ENCODE peak calls at places on chromosomes 6 and 20, in seven cellular contexts. G is left ventricle myocardium inferior, H is upper lobe of left lung, E is body of pancreas, B is psoas muscle, S is foreskin fibroblast, F is adrenal gland. Q is an unnamed sample.

GRCh38 chr20:62030834-62031434 is 34.7 kb downstream of the TAF4 start:
- DNase-seq in G (no peak), H (peak), E (no peak), B (no peak), S (no peak), F (no peak), Q (no peak)

GRCh38 chr6:100175814-100176275 is 181.8 kb upstream of the MCHR2 start:
- DNase-seq in G (no peak), H (no peak), E (peak), B (no peak), S (peak), F (no peak), Q (no peak)

GRCh38 chr20:62977613-62978558 is 25.4 kb downstream of the SLC17A9 start:
- DNase-seq in G (no peak), H (no peak), E (no peak), B (no peak), S (no peak), F (no peak), Q (peak)

GRCh38 chr6:19860235-19860877 is 23.2 kb downstream of the ID4 start:
- DNase-seq in G (no peak), H (no peak), E (peak), B (no peak), S (no peak), F (no peak), Q (no peak)

GRCh38 chr6:90322976-90323474 is 26.4 kb upstream of the BACH2 start:
- DNase-seq in G (no peak), H (no peak), E (no peak), B (no peak), S (no peak), F (no peak), Q (no peak)

GRCh38 chr6:24996145-24996836 is 60.5 kb upstream of the RIPOR2 start:
- DNase-seq in G (no peak), H (no peak), E (no peak), B (no peak), S (no peak), F (no peak), Q (no peak)

GRCh38 chr6:44855562-44856494 is 468.3 kb downstream of the CDC5L start:
- DNase-seq in G (no peak), H (no peak), E (no peak), B (no peak), S (peak), F (no peak), Q (no peak)

GRCh38 chr6:111812080-111813038 is 60.9 kb downstream of the FYN start:
- DNase-seq in G (no peak), H (no peak), E (no peak), B (no peak), S (no peak), F (no peak), Q (no peak)

GRCh38 chr6:52020961-52021570 is 66.3 kb downstream of the PKHD1 start:
- DNase-seq in G (no peak), H (no peak), E (no peak), B (no peak), S (peak), F (no peak), Q (no peak)

GRCh38 chr6:33297956-33298772 is 578 bp downstream of the RGL2 start:
- DNase-seq in G (no peak), H (peak), E (peak), B (peak), S (peak), F (peak), Q (peak)

GRCh38 chr20:34526466-34526865 is 10.2 kb downstream of the DYNLRB1 start:
- DNase-seq in G (no peak), H (no peak), E (no peak), B (no peak), S (no peak), F (peak), Q (no peak)

GRCh38 chr6:27668442-27669275 is 195.8 kb upstream of the ZNF184 start:
- DNase-seq in G (no peak), H (no peak), E (peak), B (no peak), S (peak), F (no peak), Q (no peak)

GRCh38 chr6:130070306-130070705 is 51.9 kb downstream of the L3MBTL3 start:
- DNase-seq in G (no peak), H (no peak), E (no peak), B (no peak), S (no peak), F (no peak), Q (no peak)

GRCh38 chr20:23365390-23366165 is 3.6 kb downstream of the GZF1 start:
- DNase-seq in G (no peak), H (peak), E (no peak), B (no peak), S (no peak), F (no peak), Q (no peak)

GRCh38 chr20:24685736-24686135 is 216.3 kb downstream of the SYNDIG1 start:
- DNase-seq in G (no peak), H (no peak), E (no peak), B (no peak), S (no peak), F (peak), Q (no peak)

GRCh38 chr6:9540126-9540525 is 874.7 kb downstream of the TFAP2A start:
- DNase-seq in G (no peak), H (no peak), E (no peak), B (no peak), S (no peak), F (no peak), Q (no peak)

GRCh38 chr6:16493112-16493511 is 254.7 kb downstream of the GMPR start:
- DNase-seq in G (no peak), H (no peak), E (no peak), B (no peak), S (no peak), F (no peak), Q (no peak)

GRCh38 chr6:127446356-127446755 is 12.8 kb downstream of the KIAA0408 start:
- DNase-seq in G (no peak), H (no peak), E (no peak), B (no peak), S (peak), F (no peak), Q (no peak)

GRCh38 chr6:8131265-8131897 is 29.0 kb upstream of the EEF1E1 start:
- DNase-seq in G (no peak), H (no peak), E (peak), B (no peak), S (peak), F (peak), Q (no peak)

GRCh38 chr6:108446629-108447150 is 114.0 kb upstream of the FOXO3 start:
- DNase-seq in G (no peak), H (no peak), E (no peak), B (no peak), S (no peak), F (no peak), Q (no peak)

GRCh38 chr6:111865049-111865585 is 8.1 kb downstream of the FYN start:
- DNase-seq in G (no peak), H (no peak), E (no peak), B (no peak), S (no peak), F (no peak), Q (no peak)

GRCh38 chr6:83169096-83169495 is 24.0 kb downstream of the PGM3 start:
- DNase-seq in G (no peak), H (no peak), E (no peak), B (no peak), S (no peak), F (no peak), Q (no peak)

GRCh38 chr6:83221886-83222479 is 28.8 kb downstream of the RWDD2A start:
- DNase-seq in G (no peak), H (no peak), E (no peak), B (no peak), S (no peak), F (no peak), Q (no peak)

GRCh38 chr20:58783515-58783914 is 67.2 kb downstream of the GNAS-AS1 start:
- DNase-seq in G (no peak), H (no peak), E (no peak), B (no peak), S (no peak), F (no peak), Q (no peak)

GRCh38 chr6:52352239-52353008 is 9.5 kb upstream of the PAQR8 start:
- DNase-seq in G (no peak), H (no peak), E (no peak), B (no peak), S (peak), F (peak), Q (no peak)

GRCh38 chr6:127917766-127918165 is 16.9 kb upstream of the THEMIS start:
- DNase-seq in G (no peak), H (no peak), E (no peak), B (no peak), S (no peak), F (no peak), Q (no peak)

GRCh38 chr6:135519343-135519742 is 21.8 kb upstream of the AHI1 start:
- DNase-seq in G (no peak), H (no peak), E (no peak), B (no peak), S (no peak), F (no peak), Q (no peak)

GRCh38 chr6:136669299-136669699 is 119.1 kb upstream of the MAP7 start:
- DNase-seq in G (no peak), H (no peak), E (no peak), B (no peak), S (peak), F (peak), Q (no peak)

GRCh38 chr20:49344975-49345374 is 67.1 kb upstream of the ZNFX1 start:
- DNase-seq in G (peak), H (no peak), E (peak), B (peak), S (peak), F (peak), Q (no peak)

GRCh38 chr20:63577317-63577894 is 3.4 kb upstream of the HELZ2 start:
- DNase-seq in G (peak), H (peak), E (peak), B (no peak), S (no peak), F (no peak), Q (no peak)

GRCh38 chr6:139640453-139640852 is 266.0 kb upstream of the CITED2 start:
- DNase-seq in G (no peak), H (no peak), E (no peak), B (no peak), S (no peak), F (no peak), Q (no peak)

GRCh38 chr6:111585241-111585968 is 20.3 kb downstream of the TRAF3IP2 start:
- DNase-seq in G (no peak), H (no peak), E (no peak), B (no peak), S (peak), F (no peak), Q (no peak)

GRCh38 chr6:17059022-17059421 is 42.8 kb upstream of the STMND1 start:
- DNase-seq in G (no peak), H (peak), E (no peak), B (no peak), S (no peak), F (no peak), Q (no peak)

GRCh38 chr6:39907871-39908575 is 26.2 kb downstream of the MOCS1 start:
- DNase-seq in G (no peak), H (no peak), E (no peak), B (no peak), S (no peak), F (no peak), Q (no peak)

GRCh38 chr20:20102859-20103258 is 50.5 kb downstream of the CFAP61 start:
- DNase-seq in G (no peak), H (no peak), E (no peak), B (no peak), S (no peak), F (no peak), Q (no peak)

GRCh38 chr6:111477481-111477938 is 5.5 kb downstream of the REV3L start:
- DNase-seq in G (no peak), H (no peak), E (no peak), B (no peak), S (no peak), F (no peak), Q (no peak)

DNA sequence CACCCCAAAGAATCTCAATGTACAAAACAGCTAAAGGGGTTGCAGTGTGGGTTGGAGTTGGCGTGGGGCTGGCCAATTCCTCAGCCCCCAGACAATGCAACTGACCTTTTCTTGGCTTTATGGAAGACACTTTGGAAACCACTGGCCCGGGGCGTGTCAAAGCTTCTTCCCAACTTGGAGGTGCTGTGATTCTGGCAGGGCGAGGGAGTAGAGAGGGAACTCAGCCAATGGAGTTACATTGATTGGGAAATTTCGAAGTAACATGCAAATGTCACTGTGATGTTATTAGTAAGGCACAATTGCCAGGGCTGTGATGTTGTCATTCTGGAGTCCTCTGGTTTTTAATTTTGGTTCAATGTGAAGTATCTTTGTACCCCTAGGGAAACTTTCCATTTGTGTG is 41.5 kb upstream of the EPB41L1 start:
- DNase-seq in G (no peak), H (no peak), E (no peak), B (no peak), S (no peak), F (no peak), Q (no peak)
- TF ChIP-seq CTCF in G (no peak), H (no peak), E (no peak), B (no peak), S (no peak), F (no peak), Q (no peak)

GRCh38 chr20:4192378-4193048 is 177.2 kb upstream of the RNF24 start:
- DNase-seq in G (no peak), H (no peak), E (no peak), B (no peak), S (peak), F (no peak), Q (no peak)

GRCh38 chr20:4193053-4193452 is 177.7 kb upstream of the RNF24 start:
- DNase-seq in G (no peak), H (no peak), E (no peak), B (no peak), S (no peak), F (no peak), Q (no peak)

GRCh38 chr20:4190792-4191519 is 175.6 kb upstream of the RNF24 start:
- DNase-seq in G (no peak), H (no peak), E (no peak), B (no peak), S (no peak), F (no peak), Q (no peak)

DNA sequence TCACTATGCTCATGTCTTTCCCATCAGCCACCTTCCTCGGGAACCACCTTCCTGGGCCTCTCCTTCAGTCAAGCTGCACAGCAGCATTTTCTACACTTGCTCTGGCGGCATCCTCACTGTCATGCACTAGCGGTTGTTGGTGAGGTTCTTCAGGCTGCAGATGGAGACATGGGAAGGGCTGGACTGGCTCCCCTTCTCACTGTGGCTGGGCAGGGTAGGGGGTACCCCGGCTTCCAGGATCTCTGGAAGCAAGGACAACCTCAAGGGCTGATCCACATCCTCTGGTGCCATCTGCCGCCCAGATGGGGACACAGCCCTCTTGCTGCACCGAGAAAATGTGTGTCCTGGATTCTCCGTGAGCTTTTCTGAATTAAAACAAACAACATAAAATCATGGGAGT is 180.1 kb upstream of the RNF24 start:
- DNase-seq in G (no peak), H (no peak), E (no peak), B (no peak), S (peak), F (no peak), Q (no peak)
- TF ChIP-seq CTCF in G (peak), H (no peak), E (peak), B (peak), S (peak), F (peak), Q (no peak)

DNA sequence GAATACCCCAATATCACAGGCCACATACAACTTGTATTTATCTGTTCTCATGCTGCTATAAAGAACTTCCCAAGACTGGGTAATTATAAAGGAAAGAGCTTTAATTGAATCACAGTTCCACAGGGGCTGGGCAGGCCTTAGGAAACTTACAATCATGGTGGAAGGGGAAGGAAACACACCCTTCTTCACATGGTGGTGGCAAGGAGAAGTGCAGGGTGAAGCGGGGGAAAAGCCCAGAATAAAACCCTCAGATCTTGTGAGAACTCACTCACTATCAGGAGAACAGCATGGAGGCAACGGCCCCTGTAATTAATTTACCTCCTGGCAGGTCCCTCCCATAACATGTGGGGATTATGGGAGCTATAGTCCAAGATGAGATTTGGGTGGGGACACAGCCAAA is 50.3 kb upstream of the FNDC1 start:
- DNase-seq in G (no peak), H (no peak), E (no peak), B (no peak), S (no peak), F (no peak), Q (no peak)
- TF ChIP-seq CTCF in G (no peak), H (peak), E (no peak), B (no peak), S (no peak), F (no peak), Q (no peak)

GRCh38 chr6:26387565-26387964 is 4.7 kb downstream of the BTN2A2 start:
- DNase-seq in G (no peak), H (no peak), E (no peak), B (no peak), S (no peak), F (no peak), Q (no peak)
- TF ChIP-seq CTCF in G (no peak), H (no peak), E (no peak), B (no peak), S (no peak), F (no peak), Q (no peak)

DNA sequence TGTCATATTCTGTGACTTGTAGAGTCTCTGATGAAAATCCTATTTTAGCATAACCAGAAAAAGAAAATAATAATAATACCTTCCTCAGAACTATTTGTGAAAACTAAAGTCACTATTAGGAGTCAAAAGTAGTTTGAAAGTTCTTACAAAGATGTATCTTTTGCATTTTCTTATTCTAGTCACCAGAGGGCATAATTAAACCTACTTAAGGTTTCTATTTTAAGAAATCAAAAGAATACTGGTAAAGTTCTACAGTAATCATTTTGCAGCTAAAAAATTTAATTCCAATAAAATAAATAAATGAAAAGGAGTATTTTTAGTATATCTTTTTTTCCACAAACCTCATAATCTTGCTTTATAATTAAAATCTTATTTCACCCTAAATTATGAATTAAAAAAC is 28.0 kb upstream of the MCM9 start:
- DNase-seq in G (no peak), H (no peak), E (no peak), B (no peak), S (no peak), F (no peak), Q (no peak)
- TF ChIP-seq CTCF in G (peak), H (no peak), E (no peak), B (peak), S (no peak), F (peak), Q (no peak)

DNA sequence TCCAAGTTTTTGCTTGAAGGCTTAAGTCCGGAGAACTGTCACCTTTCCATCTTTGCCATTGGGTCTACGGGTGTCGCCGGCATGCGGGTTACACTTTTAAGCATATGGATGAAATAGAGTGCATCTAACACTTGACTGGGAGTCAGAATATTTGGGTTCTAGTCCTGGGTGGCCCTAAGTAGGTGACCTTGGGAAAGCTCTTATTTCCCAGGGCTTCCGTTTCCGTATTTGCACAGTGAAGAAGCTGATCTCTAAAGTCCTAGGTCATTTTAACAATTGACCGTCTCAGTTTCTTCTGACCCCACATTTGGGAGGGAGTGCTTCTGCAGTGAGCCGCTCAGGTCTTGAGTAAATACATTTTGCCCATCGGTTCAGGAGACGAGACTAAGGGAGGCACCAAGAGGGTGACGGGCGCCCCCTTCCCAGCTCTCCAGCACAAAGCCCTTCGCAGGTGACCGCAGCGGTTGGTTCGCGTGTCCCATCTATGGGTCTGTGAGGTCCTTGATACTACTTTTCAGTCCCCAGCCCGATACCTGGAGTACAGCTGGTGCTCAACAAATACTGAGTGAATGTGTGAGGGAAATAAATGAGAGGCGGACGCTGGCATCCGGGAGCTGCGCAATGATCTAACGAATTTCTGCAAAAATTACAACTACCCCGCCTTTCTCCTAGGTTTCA is 580 bp upstream of the BLTP3A start:
- DNase-seq in G (peak), H (peak), E (peak), B (peak), S (peak), F (peak), Q (no peak)
- TF ChIP-seq CTCF in G (no peak), H (no peak), E (no peak), B (no peak), S (peak), F (no peak), Q (no peak)

GRCh38 chr6:36701401-36701991 is 3.9 kb downstream of the RAB44 start:
- DNase-seq in G (no peak), H (no peak), E (no peak), B (no peak), S (no peak), F (peak), Q (no peak)
- TF ChIP-seq CTCF in G (no peak), H (peak), E (no peak), B (no peak), S (no peak), F (no peak), Q (no peak)

GRCh38 chr20:46752639-46753235 is 43.3 kb downstream of the SLC2A10 start:
- DNase-seq in G (peak), H (no peak), E (peak), B (peak), S (peak), F (peak), Q (no peak)
- TF ChIP-seq CTCF in G (peak), H (peak), E (peak), B (peak), S (peak), F (peak), Q (peak)